ENCODE peak calls at places on chromosomes 5 and 9, in ten cellular contexts. S is foreskin fibroblast, W is H9, G is SK-N-SH, U is WERI-Rb-1, I is tibial artery, O is ovary, Z is epithelial cell of esophagus, B is endodermal cell, M is heart left ventricle. T is an unnamed sample.

GRCh38 chr5:95709967-95710650 is 21.0 kb upstream of the RHOBTB3 start:
- DNase-seq in B (peak), M (peak), G (no peak), U (no peak), W (peak), I (no peak), S (no peak), Z (no peak), O (peak), T (no peak)

GRCh38 chr9:89080193-89080592 is 88.9 kb downstream of the S1PR3 start:
- DNase-seq in O (no peak), W (no peak), Z (no peak), I (peak), S (peak), B (no peak), U (no peak), M (peak), G (no peak), T (no peak)

GRCh38 chr9:86413966-86414880 is 60.0 kb upstream of the TUT7 start:
- DNase-seq in Z (peak), W (no peak), M (no peak), B (no peak), O (no peak), S (peak), G (peak), I (no peak), U (no peak), T (no peak)

GRCh38 chr9:136095495-136096058 is 488 bp upstream of the NACC2 start:
- DNase-seq in W (no peak), M (peak), S (peak), G (peak), B (peak), O (no peak), Z (peak), U (peak), I (no peak), T (no peak)

GRCh38 chr5:158483202-158483870 is 616.4 kb downstream of the EBF1 start:
- DNase-seq in G (no peak), U (no peak), B (no peak), S (peak), W (no peak), I (no peak), Z (no peak), O (no peak), M (no peak), T (no peak)

GRCh38 chr9:99038396-99038795 is 66.5 kb upstream of the TGFBR1 start:
- DNase-seq in Z (no peak), W (no peak), S (no peak), M (no peak), O (no peak), G (no peak), U (no peak), B (no peak), I (no peak), T (no peak)

GRCh38 chr5:10534491-10535236 is 29.2 kb upstream of the ANKRD33B start:
- DNase-seq in Z (no peak), G (no peak), I (no peak), U (no peak), O (no peak), M (no peak), B (no peak), W (no peak), S (peak), T (no peak)

GRCh38 chr5:33282157-33282556 is 158.6 kb upstream of the TARS1 start:
- DNase-seq in M (no peak), Z (no peak), S (no peak), W (no peak), B (no peak), U (no peak), I (no peak), O (no peak), G (no peak), T (no peak)

GRCh38 chr5:110663525-110663924 is 62.9 kb downstream of the TMEM232 start:
- DNase-seq in M (no peak), W (no peak), B (no peak), G (no peak), Z (no peak), U (no peak), I (no peak), S (no peak), O (no peak), T (no peak)

GRCh38 chr9:131406567-131407436 is 12.9 kb downstream of the PRRC2B start:
- DNase-seq in B (no peak), G (no peak), M (no peak), W (no peak), S (peak), U (no peak), O (no peak), Z (no peak), I (no peak), T (no peak)

GRCh38 chr5:143131983-143132382 is 271.5 kb downstream of the NR3C1 start:
- DNase-seq in Z (no peak), M (peak), B (no peak), I (no peak), S (no peak), U (no peak), G (no peak), O (no peak), W (no peak), T (no peak)

GRCh38 chr5:170154297-170154696 is 48.6 kb downstream of the FOXI1 start:
- DNase-seq in I (no peak), B (no peak), Z (no peak), O (no peak), W (no peak), S (no peak), U (no peak), M (no peak), G (peak), T (no peak)

GRCh38 chr5:62698756-62699155 is 120.1 kb downstream of the LRRC70 start:
- DNase-seq in O (no peak), B (no peak), G (no peak), W (no peak), S (no peak), I (no peak), Z (no peak), U (no peak), M (no peak), T (no peak)

GRCh38 chr9:95030344-95030743 is 287.2 kb downstream of the FANCC start:
- DNase-seq in U (no peak), B (no peak), G (no peak), I (no peak), S (no peak), W (no peak), O (no peak), Z (no peak), M (no peak), T (no peak)

GRCh38 chr5:124628721-124629596 is 117.5 kb downstream of the ZNF608 start:
- DNase-seq in U (no peak), M (peak), Z (peak), O (peak), B (peak), W (peak), G (no peak), S (peak), I (peak), T (peak)

GRCh38 chr5:55864606-55865541 is 13.7 kb downstream of the IL31RA start:
- DNase-seq in G (no peak), M (no peak), W (no peak), I (no peak), O (no peak), B (no peak), Z (no peak), U (no peak), S (no peak), T (no peak)

GRCh38 chr9:104802906-104803305 is 39.0 kb downstream of the NIPSNAP3B start:
- DNase-seq in M (no peak), O (no peak), G (peak), W (no peak), B (no peak), I (no peak), U (no peak), Z (no peak), S (no peak), T (no peak)

GRCh38 chr5:128116445-128116844 is 32.9 kb downstream of the SLC12A2 start:
- DNase-seq in I (no peak), S (no peak), W (no peak), U (no peak), Z (no peak), G (no peak), B (no peak), O (no peak), M (no peak), T (no peak)

GRCh38 chr9:121499427-121500164 is at the start of gene GGTA1:
- DNase-seq in I (peak), B (peak), S (peak), U (peak), O (peak), Z (peak), G (peak), M (peak), W (peak), T (no peak)

GRCh38 chr9:121505903-121506640 is 6.4 kb upstream of the GGTA1 start:
- DNase-seq in B (no peak), M (no peak), S (peak), I (no peak), W (no peak), O (no peak), U (no peak), Z (no peak), G (peak), T (no peak)

GRCh38 chr9:121500165-121500478 is 478 bp upstream of the GGTA1 start:
- DNase-seq in U (no peak), W (no peak), B (no peak), Z (peak), M (no peak), O (no peak), G (no peak), I (no peak), S (no peak), T (no peak)

GRCh38 chr9:121499177-121499426 is 542 bp downstream of the GGTA1 start:
- DNase-seq in M (no peak), W (peak), U (no peak), G (no peak), I (peak), S (no peak), Z (no peak), O (no peak), B (no peak), T (no peak)

DNA sequence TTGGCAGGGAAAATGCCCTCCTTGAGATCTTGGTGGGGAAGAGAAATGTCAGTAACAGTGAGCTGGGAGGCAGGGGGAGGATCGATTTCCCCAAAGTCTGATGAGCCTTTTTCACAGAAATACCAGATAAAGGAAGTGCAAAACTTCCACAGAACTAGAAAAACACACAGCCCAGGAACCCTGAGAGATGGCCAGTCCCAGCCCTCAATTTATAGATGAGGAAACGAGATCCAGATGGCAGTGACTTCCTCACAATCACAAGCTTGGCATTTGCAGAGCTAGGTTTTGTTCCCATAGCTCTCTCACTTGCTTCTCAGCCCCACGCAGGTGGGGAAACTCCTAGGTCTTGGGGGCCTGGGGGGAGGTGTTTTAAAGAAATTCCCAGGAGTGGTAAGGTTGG is 3.8 kb upstream of the GGTA1 start:
- DNase-seq in Z (no peak), M (no peak), I (peak), W (no peak), G (peak), B (no peak), O (no peak), U (no peak), S (peak), T (no peak)
- TF ChIP-seq CTCF in Z (no peak), M (no peak), I (no peak), W (no peak), G (no peak), B (no peak), O (no peak), U (no peak), S (no peak), T (no peak)

DNA sequence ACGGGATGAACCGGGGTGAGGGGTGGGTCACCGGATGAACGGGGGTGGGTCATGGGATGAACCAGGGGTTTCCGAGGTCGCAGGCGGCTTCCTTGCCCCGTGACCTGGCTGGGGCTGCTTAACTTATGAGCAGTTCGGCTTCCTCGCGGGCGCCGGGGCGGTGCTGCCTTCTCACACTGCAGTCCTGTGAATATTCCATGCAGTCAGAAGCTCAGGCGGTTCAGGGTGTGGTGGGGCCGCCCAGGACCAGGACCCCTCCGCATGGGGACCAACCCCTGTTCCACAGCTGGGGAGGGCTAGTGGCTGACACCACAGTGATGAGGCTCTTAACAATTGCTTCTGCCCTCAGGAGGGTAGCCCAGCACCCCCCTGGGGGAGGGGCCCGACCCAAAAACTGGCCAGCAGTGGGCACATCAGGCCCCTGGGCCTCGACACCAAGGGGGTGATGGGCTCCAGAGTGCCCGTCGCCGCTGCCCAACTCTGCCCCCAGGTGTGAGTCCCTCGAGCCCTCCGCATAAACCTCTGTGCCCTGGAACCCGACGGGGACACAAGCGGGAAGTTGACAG is 30.9 kb upstream of the SLC9A3 start:
- DNase-seq in I (no peak), Z (no peak), W (no peak), G (no peak), O (peak), S (no peak), B (peak), U (peak), M (no peak), T (no peak)
- TF ChIP-seq CTCF in I (no peak), Z (no peak), W (no peak), G (no peak), O (no peak), S (no peak), B (no peak), U (no peak), M (no peak), T (no peak)

GRCh38 chr9:29211681-29212589 is 1638.7 kb upstream of the C9orf72 start:
- DNase-seq in G (peak), W (peak), B (peak), M (peak), Z (peak), I (no peak), U (peak), O (no peak), S (peak), T (no peak)
- TF ChIP-seq CTCF in G (peak), W (peak), B (peak), M (peak), Z (peak), I (peak), U (peak), O (no peak), S (peak), T (peak)

GRCh38 chr5:78649816-78650561 is 1.4 kb upstream of the LHFPL2 start:
- DNase-seq in U (no peak), S (peak), G (no peak), B (peak), Z (no peak), O (no peak), M (no peak), W (peak), I (no peak), T (no peak)

GRCh38 chr5:78647838-78648358 is 674 bp downstream of the LHFPL2 start:
- DNase-seq in B (peak), W (peak), S (peak), M (peak), U (peak), I (peak), O (peak), G (no peak), Z (peak), T (no peak)

GRCh38 chr5:78649220-78649700 is 688 bp upstream of the LHFPL2 start:
- DNase-seq in M (no peak), W (no peak), U (no peak), O (peak), G (peak), B (peak), S (peak), Z (no peak), I (no peak), T (no peak)

GRCh38 chr5:78647411-78647818 is 1.2 kb downstream of the LHFPL2 start:
- DNase-seq in O (peak), M (no peak), W (peak), G (peak), I (no peak), Z (peak), U (no peak), S (peak), B (peak), T (no peak)

DNA sequence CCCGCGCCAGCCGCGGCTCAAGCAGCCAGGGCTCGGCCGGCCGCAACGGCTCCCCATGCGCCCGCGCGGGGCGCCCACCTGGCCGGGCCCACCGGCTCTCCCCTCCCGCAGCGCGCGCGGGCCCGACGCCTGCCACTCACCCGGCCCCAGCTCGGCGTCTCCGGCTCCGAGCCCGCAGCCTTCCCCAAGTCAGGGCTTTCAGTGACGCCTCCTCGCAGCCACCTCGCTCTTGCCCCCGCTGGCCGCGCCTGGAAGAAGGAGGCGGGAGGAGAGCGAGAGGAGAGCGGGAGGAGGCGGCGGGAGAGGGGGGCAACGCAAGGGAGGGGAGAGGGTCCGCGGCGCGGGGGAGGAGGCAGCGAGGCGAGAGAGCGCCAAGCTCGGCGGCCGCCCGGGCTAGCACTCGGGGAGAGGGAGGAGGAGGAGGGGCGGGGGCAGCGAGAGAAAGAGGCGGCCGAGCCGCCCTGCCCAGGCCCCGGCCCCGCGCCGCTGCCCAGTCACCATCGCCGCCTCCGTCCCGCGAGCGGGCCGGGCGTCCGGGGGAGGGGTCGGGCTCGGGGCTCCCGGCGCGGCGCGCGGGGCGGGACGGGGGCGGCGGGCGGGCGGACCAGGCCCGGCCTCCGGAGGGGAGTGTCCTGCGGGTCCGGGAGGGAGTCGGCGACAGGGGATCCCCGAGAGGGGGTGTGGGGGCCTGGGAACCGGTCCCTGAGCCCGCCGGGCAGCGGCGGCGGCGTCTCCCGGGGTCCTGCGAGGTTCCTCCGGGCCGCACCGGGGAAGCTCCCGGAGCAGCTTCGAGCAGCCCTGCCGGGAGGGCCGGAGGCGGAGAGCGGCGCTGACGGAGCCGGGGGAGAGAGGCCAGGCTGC is at the start of gene LHFPL2:
- DNase-seq in S (peak), G (peak), Z (peak), O (peak), W (peak), B (peak), I (peak), M (peak), U (peak), T (no peak)
- TF ChIP-seq CTCF in S (no peak), G (no peak), Z (no peak), O (no peak), W (no peak), B (peak), I (no peak), M (no peak), U (no peak), T (no peak)